ENCODE peak calls at places on chromosomes 1 and 21, in six cellular contexts. One of them, this sample, is unnamed. For H3K4me1, the result is how much of the 10 kb centered on the place peaks cover.

GRCh38 chr1:14962407-14962806 is 191.1 kb upstream of the TMEM51 start:
- DNase-seq in foreskin keratinocyte: no peak
- DNase-seq in mucosa of descending colon: no peak
- DNase-seq in left lung: no peak
- DNase-seq in osteoblast: no peak
- DNase-seq in cardiac muscle cell: no peak
- DNase-seq in this sample: no peak

GRCh38 chr1:151975311-151976014 is 18.2 kb downstream of the S100A10 start:
- DNase-seq in cardiac muscle cell: no peak
- DNase-seq in osteoblast: no peak
- DNase-seq in foreskin keratinocyte: no peak
- DNase-seq in mucosa of descending colon: no peak
- DNase-seq in left lung: no peak
- DNase-seq in this sample: no peak

GRCh38 chr1:113835686-113836290 is 23.5 kb upstream of the RSBN1 start:
- DNase-seq in cardiac muscle cell: peak
- DNase-seq in mucosa of descending colon: peak
- DNase-seq in left lung: no peak
- DNase-seq in foreskin keratinocyte: peak
- DNase-seq in osteoblast: peak
- DNase-seq in this sample: peak

GRCh38 chr1:153540394-153541361 is at the start of gene S100A5:
- DNase-seq in osteoblast: peak
- DNase-seq in foreskin keratinocyte: peak
- DNase-seq in left lung: no peak
- DNase-seq in cardiac muscle cell: no peak
- DNase-seq in mucosa of descending colon: no peak
- DNase-seq in this sample: peak

GRCh38 chr21:44985441-44986401 is 45.9 kb downstream of the SLX9 start:
- DNase-seq in cardiac muscle cell: no peak
- DNase-seq in mucosa of descending colon: no peak
- DNase-seq in osteoblast: peak
- DNase-seq in foreskin keratinocyte: no peak
- DNase-seq in left lung: peak
- DNase-seq in this sample: no peak

GRCh38 chr1:203207751-203208150 is 21.2 kb upstream of the CHI3L1 start:
- DNase-seq in cardiac muscle cell: no peak
- DNase-seq in mucosa of descending colon: no peak
- DNase-seq in foreskin keratinocyte: no peak
- DNase-seq in osteoblast: no peak
- DNase-seq in left lung: no peak
- DNase-seq in this sample: no peak

GRCh38 chr1:181493885-181494284 is 10.6 kb downstream of the CACNA1E start:
- DNase-seq in cardiac muscle cell: no peak
- DNase-seq in left lung: no peak
- DNase-seq in foreskin keratinocyte: no peak
- DNase-seq in osteoblast: no peak
- DNase-seq in mucosa of descending colon: no peak
- DNase-seq in this sample: no peak

GRCh38 chr1:162605225-162605927 is 26.9 kb upstream of the DDR2 start:
- DNase-seq in osteoblast: peak
- DNase-seq in cardiac muscle cell: no peak
- DNase-seq in left lung: no peak
- DNase-seq in foreskin keratinocyte: peak
- DNase-seq in mucosa of descending colon: no peak
- DNase-seq in this sample: peak

GRCh38 chr1:204287466-204287881 is 72.3 kb downstream of the PLEKHA6 start:
- DNase-seq in left lung: no peak
- DNase-seq in osteoblast: no peak
- DNase-seq in foreskin keratinocyte: no peak
- DNase-seq in mucosa of descending colon: no peak
- DNase-seq in cardiac muscle cell: no peak
- DNase-seq in this sample: no peak

GRCh38 chr1:223887724-223888428 is 42.1 kb upstream of the TP53BP2 start:
- DNase-seq in cardiac muscle cell: peak
- DNase-seq in foreskin keratinocyte: peak
- DNase-seq in left lung: no peak
- DNase-seq in mucosa of descending colon: no peak
- DNase-seq in osteoblast: peak
- DNase-seq in this sample: peak

GRCh38 chr1:7116001-7116400 is 330.7 kb downstream of the CAMTA1 start:
- DNase-seq in osteoblast: no peak
- DNase-seq in mucosa of descending colon: no peak
- DNase-seq in cardiac muscle cell: no peak
- DNase-seq in foreskin keratinocyte: peak
- DNase-seq in left lung: no peak
- DNase-seq in this sample: no peak

GRCh38 chr1:10740123-10740522 is 56.3 kb downstream of the CASZ1 start:
- DNase-seq in foreskin keratinocyte: no peak
- DNase-seq in osteoblast: no peak
- DNase-seq in cardiac muscle cell: no peak
- DNase-seq in mucosa of descending colon: no peak
- DNase-seq in left lung: no peak
- DNase-seq in this sample: no peak

GRCh38 chr1:108750476-108751191 is 4.2 kb downstream of the STXBP3 start:
- DNase-seq in left lung: no peak
- DNase-seq in osteoblast: no peak
- DNase-seq in mucosa of descending colon: no peak
- DNase-seq in foreskin keratinocyte: no peak
- DNase-seq in cardiac muscle cell: no peak
- DNase-seq in this sample: no peak

GRCh38 chr1:207128336-207128921 is 24.4 kb downstream of the C4BPA start:
- DNase-seq in osteoblast: no peak
- DNase-seq in foreskin keratinocyte: no peak
- DNase-seq in mucosa of descending colon: no peak
- DNase-seq in left lung: no peak
- DNase-seq in cardiac muscle cell: no peak
- DNase-seq in this sample: no peak

GRCh38 chr21:42850866-42851391 is 28.4 kb downstream of the WDR4 start:
- DNase-seq in cardiac muscle cell: peak
- DNase-seq in mucosa of descending colon: peak
- DNase-seq in osteoblast: peak
- DNase-seq in left lung: peak
- DNase-seq in foreskin keratinocyte: no peak
- DNase-seq in this sample: peak

GRCh38 chr1:15386128-15386824 is 23.4 kb upstream of the EFHD2 start:
- DNase-seq in left lung: no peak
- DNase-seq in mucosa of descending colon: no peak
- DNase-seq in cardiac muscle cell: no peak
- DNase-seq in foreskin keratinocyte: no peak
- DNase-seq in osteoblast: no peak
- DNase-seq in this sample: no peak

GRCh38 chr1:30950053-30950452 is 41.5 kb upstream of the SDC3 start:
- DNase-seq in cardiac muscle cell: no peak
- DNase-seq in left lung: no peak
- DNase-seq in mucosa of descending colon: no peak
- DNase-seq in foreskin keratinocyte: no peak
- DNase-seq in osteoblast: no peak
- DNase-seq in this sample: no peak

GRCh38 chr1:69947837-69948236 is 257.5 kb downstream of the LRRC40 start:
- DNase-seq in left lung: no peak
- DNase-seq in osteoblast: no peak
- DNase-seq in cardiac muscle cell: no peak
- DNase-seq in foreskin keratinocyte: peak
- DNase-seq in mucosa of descending colon: no peak
- DNase-seq in this sample: peak

GRCh38 chr1:107935396-107936064 is 29.4 kb downstream of the VAV3 start:
- DNase-seq in left lung: no peak
- DNase-seq in mucosa of descending colon: no peak
- DNase-seq in foreskin keratinocyte: peak
- DNase-seq in osteoblast: no peak
- DNase-seq in cardiac muscle cell: no peak
- DNase-seq in this sample: peak

GRCh38 chr1:47395433-47395832 is 20.7 kb upstream of the FOXE3 start:
- DNase-seq in left lung: no peak
- DNase-seq in osteoblast: no peak
- DNase-seq in cardiac muscle cell: no peak
- DNase-seq in mucosa of descending colon: no peak
- DNase-seq in foreskin keratinocyte: no peak
- DNase-seq in this sample: no peak

GRCh38 chr1:41418868-41419583 is 57.8 kb downstream of the FOXO6 start:
- DNase-seq in cardiac muscle cell: no peak
- DNase-seq in osteoblast: peak
- DNase-seq in foreskin keratinocyte: peak
- DNase-seq in mucosa of descending colon: peak
- DNase-seq in left lung: peak
- DNase-seq in this sample: peak
- TF ChIP-seq CTCF in cardiac muscle cell: peak
- TF ChIP-seq CTCF in osteoblast: peak
- TF ChIP-seq CTCF in foreskin keratinocyte: peak
- TF ChIP-seq CTCF in mucosa of descending colon: no peak
- TF ChIP-seq CTCF in left lung: no peak
- TF ChIP-seq CTCF in this sample: peak

GRCh38 chr21:17783816-17784598 is 35.1 kb downstream of the C21orf91 start:
- DNase-seq in cardiac muscle cell: no peak
- DNase-seq in mucosa of descending colon: no peak
- DNase-seq in foreskin keratinocyte: no peak
- DNase-seq in osteoblast: no peak
- DNase-seq in left lung: no peak
- DNase-seq in this sample: no peak

GRCh38 chr21:17786219-17787181 is 32.7 kb downstream of the C21orf91 start:
- DNase-seq in mucosa of descending colon: no peak
- DNase-seq in left lung: no peak
- DNase-seq in foreskin keratinocyte: no peak
- DNase-seq in cardiac muscle cell: no peak
- DNase-seq in osteoblast: no peak
- DNase-seq in this sample: no peak

GRCh38 chr21:17783003-17783402 is 36.2 kb downstream of the C21orf91 start:
- DNase-seq in foreskin keratinocyte: no peak
- DNase-seq in cardiac muscle cell: no peak
- DNase-seq in osteoblast: no peak
- DNase-seq in left lung: no peak
- DNase-seq in mucosa of descending colon: no peak
- DNase-seq in this sample: no peak

GRCh38 chr21:17785403-17785788 is 33.8 kb downstream of the C21orf91 start:
- DNase-seq in foreskin keratinocyte: no peak
- DNase-seq in left lung: no peak
- DNase-seq in osteoblast: no peak
- DNase-seq in mucosa of descending colon: no peak
- DNase-seq in cardiac muscle cell: no peak
- DNase-seq in this sample: no peak

DNA sequence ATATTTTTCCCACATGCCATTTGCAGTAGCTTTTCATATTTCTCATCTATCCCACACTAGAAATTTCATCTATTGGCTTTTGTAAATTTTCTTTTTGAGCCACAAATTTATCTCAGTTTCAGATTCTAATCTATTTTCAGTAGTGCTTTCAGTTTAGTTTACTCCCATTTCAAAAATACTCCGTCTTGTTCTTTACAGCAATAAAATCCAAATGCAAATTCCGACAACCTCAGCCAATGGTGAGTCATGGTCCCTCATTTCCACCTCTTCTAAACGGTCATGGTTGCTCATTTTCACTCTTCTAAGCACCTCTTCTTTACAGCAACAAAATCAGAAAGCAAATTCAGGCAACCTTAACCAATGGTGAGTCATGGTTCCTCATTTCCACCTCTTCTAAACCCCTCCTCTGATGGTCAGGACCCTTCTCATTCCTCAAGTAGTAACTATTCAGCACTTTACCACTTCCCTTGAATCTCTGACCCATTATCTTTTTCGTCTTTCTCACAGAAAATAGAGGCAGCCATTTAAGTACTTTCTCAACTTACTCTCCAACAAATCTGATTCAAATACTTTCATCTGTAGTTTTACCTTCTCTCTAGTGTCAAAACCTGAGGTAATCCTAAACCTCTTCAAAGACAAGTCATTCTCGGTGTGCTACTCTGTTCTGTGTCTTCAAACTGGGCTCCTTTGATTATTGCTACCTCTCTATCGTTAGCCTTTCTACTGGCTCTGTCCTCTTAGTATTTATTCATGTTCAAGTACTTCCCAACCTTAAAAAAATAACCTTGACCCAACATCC is 34.4 kb downstream of the C21orf91 start:
- DNase-seq in mucosa of descending colon: no peak
- DNase-seq in cardiac muscle cell: no peak
- DNase-seq in left lung: no peak
- DNase-seq in osteoblast: no peak
- DNase-seq in foreskin keratinocyte: no peak
- DNase-seq in this sample: peak
- H3K4me1 ChIP-seq in mucosa of descending colon: under half
- H3K4me1 ChIP-seq in cardiac muscle cell: under half
- H3K4me1 ChIP-seq in left lung: under half
- H3K4me1 ChIP-seq in osteoblast: under half
- H3K4me1 ChIP-seq in foreskin keratinocyte: under half
- H3K4me1 ChIP-seq in this sample: under half

GRCh38 chr21:30269803-30270530 is 12.8 kb downstream of the KRTAP24-1 start:
- DNase-seq in cardiac muscle cell: no peak
- DNase-seq in left lung: no peak
- DNase-seq in foreskin keratinocyte: no peak
- DNase-seq in osteoblast: no peak
- DNase-seq in mucosa of descending colon: no peak
- DNase-seq in this sample: no peak

GRCh38 chr21:30268608-30269197 is 14.0 kb downstream of the KRTAP24-1 start:
- DNase-seq in osteoblast: no peak
- DNase-seq in left lung: no peak
- DNase-seq in cardiac muscle cell: peak
- DNase-seq in foreskin keratinocyte: no peak
- DNase-seq in mucosa of descending colon: no peak
- DNase-seq in this sample: peak
- TF ChIP-seq CTCF in osteoblast: no peak
- TF ChIP-seq CTCF in left lung: no peak
- TF ChIP-seq CTCF in cardiac muscle cell: peak
- TF ChIP-seq CTCF in foreskin keratinocyte: peak
- TF ChIP-seq CTCF in mucosa of descending colon: no peak
- TF ChIP-seq CTCF in this sample: peak

DNA sequence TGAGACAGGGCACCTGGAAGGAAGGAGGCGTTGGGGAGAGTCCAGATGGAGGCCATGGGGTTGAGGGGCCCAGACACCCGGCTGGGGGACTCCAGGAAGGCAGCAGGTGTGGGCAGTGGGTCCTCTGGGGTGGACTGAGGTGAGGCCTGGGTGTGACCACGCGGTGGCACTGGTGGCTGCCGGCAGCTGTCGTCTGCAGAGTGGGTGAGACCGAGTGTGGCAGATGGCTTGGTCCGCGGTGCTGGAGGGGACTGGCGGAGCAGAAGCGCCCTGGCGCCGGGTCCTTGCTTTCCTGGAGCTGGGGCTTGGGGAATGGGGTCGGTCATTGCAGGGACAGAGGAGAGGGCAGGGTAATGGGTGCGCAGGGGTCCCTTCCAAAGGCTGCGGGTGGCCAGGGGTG is 12.5 kb downstream of the AGRN start:
- DNase-seq in left lung: no peak
- DNase-seq in cardiac muscle cell: peak
- DNase-seq in foreskin keratinocyte: no peak
- DNase-seq in osteoblast: no peak
- DNase-seq in mucosa of descending colon: peak
- DNase-seq in this sample: no peak
- H3K4me1 ChIP-seq in left lung: under half
- H3K4me1 ChIP-seq in cardiac muscle cell: under half
- H3K4me1 ChIP-seq in foreskin keratinocyte: under half
- H3K4me1 ChIP-seq in osteoblast: under half
- H3K4me1 ChIP-seq in mucosa of descending colon: under half
- H3K4me1 ChIP-seq in this sample: under half

GRCh38 chr1:150826299-150826698 is 18.2 kb upstream of the CTSK start:
- DNase-seq in cardiac muscle cell: no peak
- DNase-seq in left lung: no peak
- DNase-seq in mucosa of descending colon: no peak
- DNase-seq in foreskin keratinocyte: no peak
- DNase-seq in osteoblast: no peak
- DNase-seq in this sample: no peak

GRCh38 chr1:150832597-150832996 is 24.5 kb upstream of the CTSK start:
- DNase-seq in cardiac muscle cell: no peak
- DNase-seq in mucosa of descending colon: no peak
- DNase-seq in foreskin keratinocyte: no peak
- DNase-seq in left lung: no peak
- DNase-seq in osteoblast: no peak
- DNase-seq in this sample: no peak

GRCh38 chr1:150829751-150830150 is 21.7 kb upstream of the CTSK start:
- DNase-seq in cardiac muscle cell: no peak
- DNase-seq in foreskin keratinocyte: no peak
- DNase-seq in osteoblast: no peak
- DNase-seq in left lung: no peak
- DNase-seq in mucosa of descending colon: no peak
- DNase-seq in this sample: peak
- TF ChIP-seq CTCF in cardiac muscle cell: peak
- TF ChIP-seq CTCF in foreskin keratinocyte: peak
- TF ChIP-seq CTCF in osteoblast: peak
- TF ChIP-seq CTCF in left lung: no peak
- TF ChIP-seq CTCF in mucosa of descending colon: no peak
- TF ChIP-seq CTCF in this sample: peak

This sample was measured in PC-3.